ENCODE peak calls at places on chromosome 1, in four cellular contexts. U is K562, H is GM12878, W is HepG2. T is an unnamed sample.

GRCh38 chr1:116134178-116134773 is 23.1 kb downstream of the MAB21L3 start:
- DNase-seq in U (no peak), H (no peak), W (no peak), T (no peak)

GRCh38 chr1:177360791-177361190 is 190.0 kb downstream of the BRINP2 start:
- DNase-seq in U (no peak), H (no peak), W (no peak), T (no peak)

GRCh38 chr1:158055854-158056253 is 62.4 kb downstream of the KIRREL1 start:
- DNase-seq in U (no peak), H (no peak), W (no peak), T (no peak)

GRCh38 chr1:224637510-224637909 is 21.4 kb downstream of the CNIH3 start:
- DNase-seq in U (no peak), H (no peak), W (no peak), T (no peak)

GRCh38 chr1:29643281-29643680 is 407.0 kb downstream of the PTPRU start:
- DNase-seq in U (no peak), H (no peak), W (no peak), T (no peak)

GRCh38 chr1:40411294-40411693 is 37.8 kb downstream of the SMAP2 start:
- DNase-seq in U (no peak), H (no peak), W (no peak), T (no peak)

GRCh38 chr1:207824691-207825090 is 72.8 kb downstream of the CD46 start:
- DNase-seq in U (no peak), H (peak), W (no peak), T (no peak)

GRCh38 chr1:147890177-147890790 is 12.3 kb upstream of the GJA8 start:
- DNase-seq in U (peak), H (no peak), W (peak), T (peak)

GRCh38 chr1:69930396-69930795 is 275.0 kb downstream of the LRRC40 start:
- DNase-seq in U (no peak), H (no peak), W (no peak), T (no peak)

GRCh38 chr1:69929278-69930057 is 275.9 kb downstream of the LRRC40 start:
- DNase-seq in U (no peak), H (no peak), W (no peak), T (no peak)

DNA sequence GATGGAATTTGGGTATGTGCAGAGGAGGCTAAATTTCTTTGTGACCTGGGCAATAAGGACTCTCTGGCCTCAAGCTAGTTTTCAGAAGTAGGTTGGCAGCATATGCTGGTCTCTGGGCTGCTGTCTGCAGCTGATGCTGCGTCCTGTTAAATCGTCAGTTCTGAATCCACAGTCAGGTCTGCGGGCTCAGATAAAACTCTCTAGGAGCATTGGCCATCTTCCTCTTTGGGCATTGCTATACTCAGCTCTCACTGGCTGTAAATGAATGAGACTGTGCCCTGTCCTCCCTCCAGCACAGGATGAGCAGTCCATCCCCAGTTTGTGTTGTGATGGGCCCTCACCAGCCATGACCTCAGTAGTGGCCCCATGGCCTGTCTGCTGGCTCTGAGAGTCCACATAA is 272.6 kb downstream of the LRRC40 start:
- DNase-seq in U (no peak), H (no peak), W (no peak), T (no peak)
- TF ChIP-seq CHD4 in U (no peak), H (no peak), W (no peak), T (no peak)

GRCh38 chr1:2466270-2466665 is 9.8 kb upstream of the PLCH2 start:
- DNase-seq in U (no peak), H (no peak), W (no peak), T (no peak)

GRCh38 chr1:2465371-2466269 is 10.5 kb upstream of the PLCH2 start:
- DNase-seq in U (no peak), H (no peak), W (no peak), T (no peak)

GRCh38 chr1:2468041-2468472 is 8.0 kb upstream of the PLCH2 start:
- DNase-seq in U (peak), H (no peak), W (no peak), T (no peak)

GRCh38 chr1:2468540-2468939 is 7.5 kb upstream of the PLCH2 start:
- DNase-seq in U (no peak), H (no peak), W (no peak), T (peak)

GRCh38 chr1:2466834-2467554 is 9.1 kb upstream of the PLCH2 start:
- DNase-seq in U (peak), H (no peak), W (no peak), T (no peak)
- TF ChIP-seq CHD4 in U (no peak), H (no peak), W (no peak), T (no peak)

GRCh38 chr1:37952738-37953137 is 5.9 kb upstream of the INPP5B start:
- DNase-seq in U (no peak), H (no peak), W (no peak), T (no peak)
- TF ChIP-seq CHD4 in U (no peak), H (no peak), W (no peak), T (no peak)

GRCh38 chr1:217478450-217478849 is 152.4 kb downstream of the GPATCH2 start:
- DNase-seq in U (no peak), H (no peak), W (no peak), T (no peak)

GRCh38 chr1:217484881-217485280 is 146.0 kb downstream of the GPATCH2 start:
- DNase-seq in U (no peak), H (no peak), W (no peak), T (no peak)

DNA sequence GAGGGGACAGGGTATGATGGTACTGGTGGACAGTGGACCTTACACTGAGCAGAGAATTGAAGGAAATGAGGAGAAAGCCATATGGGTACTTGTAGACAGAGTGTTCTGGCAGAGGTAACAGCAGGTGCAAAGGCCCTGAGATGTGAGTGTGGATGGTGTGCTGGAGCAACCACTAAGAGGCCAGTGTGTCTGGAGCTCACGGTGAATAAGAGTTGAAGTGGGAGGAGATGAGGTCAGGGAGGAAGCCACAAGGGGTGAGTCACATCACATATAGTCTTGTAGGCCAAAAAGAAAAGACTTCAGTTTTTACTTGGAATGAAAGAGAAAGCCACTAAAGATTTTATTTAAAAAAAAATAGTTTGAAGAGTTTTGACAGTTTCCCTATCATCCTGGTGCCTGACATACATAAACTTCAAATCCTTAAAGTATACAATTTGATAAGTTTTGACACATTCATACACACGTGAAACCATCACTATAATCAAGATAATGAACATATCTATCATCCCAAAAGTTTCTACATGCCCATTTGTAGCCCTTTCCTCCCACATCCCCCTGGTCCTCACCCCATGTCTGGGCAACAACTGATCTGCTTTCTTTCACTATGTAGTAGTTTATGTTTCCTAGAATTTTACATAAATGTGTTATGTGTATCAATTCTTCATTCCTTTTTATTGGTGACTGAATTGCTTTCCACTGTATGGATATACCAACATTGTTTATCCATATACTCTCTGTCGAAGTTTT is 148.4 kb downstream of the GPATCH2 start:
- DNase-seq in U (no peak), H (peak), W (no peak), T (no peak)
- TF ChIP-seq CHD4 in U (no peak), H (no peak), W (no peak), T (no peak)

T was measured in A549.